ENCODE peak calls at places on chromosomes 16 and 17, in five cellular contexts. P, M, A, G and U are unnamed samples. For H3K4me1, the result is how much of the 10 kb centered on the place peaks cover.

GRCh38 chr16:72072514-72073342 is 9.7 kb downstream of the HPR start:
- ATAC-seq in P (peak), M (no peak), A (peak), G (peak), U (no peak)

GRCh38 chr17:3693099-3693498 is 2.9 kb downstream of the P2RX5 start:
- ATAC-seq in P (no peak), M (no peak), A (no peak), G (no peak), U (no peak)

GRCh38 chr17:67229109-67229991 is 15.6 kb downstream of the HELZ start:
- ATAC-seq in P (no peak), M (no peak), A (no peak), G (no peak), U (no peak)

GRCh38 chr17:13398853-13399252 is 202.9 kb downstream of the HS3ST3A1 start:
- ATAC-seq in P (no peak), M (no peak), A (no peak), G (no peak), U (no peak)

GRCh38 chr17:40648326-40648968 is 829 bp upstream of the SMARCE1 start:
- ATAC-seq in P (peak), M (peak), A (peak), G (peak), U (peak)

GRCh38 chr16:53080345-53081031 is 25.7 kb downstream of the CHD9 start:
- ATAC-seq in P (peak), M (no peak), A (peak), G (peak), U (peak)

GRCh38 chr16:88886915-88887521 is 20.6 kb upstream of the PABPN1L start:
- ATAC-seq in P (no peak), M (no peak), A (peak), G (peak), U (peak)

GRCh38 chr17:28343491-28343932 is 8.0 kb downstream of the TNFAIP1 start:
- ATAC-seq in P (no peak), M (no peak), A (no peak), G (no peak), U (no peak)

GRCh38 chr16:86922311-86922710 is 344.0 kb downstream of the FOXL1 start:
- ATAC-seq in P (no peak), M (no peak), A (no peak), G (no peak), U (no peak)

GRCh38 chr17:80146121-80147034 is 550 bp downstream of the EIF4A3 start:
- ATAC-seq in P (peak), M (peak), A (peak), G (peak), U (peak)

GRCh38 chr17:51398647-51399046 is 138.3 kb downstream of the UTP18 start:
- ATAC-seq in P (no peak), M (no peak), A (no peak), G (no peak), U (no peak)

GRCh38 chr17:34012709-34013375 is 242.2 kb upstream of the CCL2 start:
- ATAC-seq in P (no peak), M (no peak), A (no peak), G (no peak), U (no peak)

GRCh38 chr17:29674270-29674669 is 51.6 kb upstream of the CORO6 start:
- ATAC-seq in P (no peak), M (no peak), A (no peak), G (no peak), U (no peak)

GRCh38 chr16:56994311-56994710 is 5.0 kb downstream of the NLRC5 start:
- ATAC-seq in P (no peak), M (peak), A (no peak), G (no peak), U (no peak)

GRCh38 chr17:44206825-44207155 is 7.1 kb upstream of the ATXN7L3 start:
- ATAC-seq in P (no peak), M (no peak), A (no peak), G (no peak), U (no peak)

GRCh38 chr17:32551186-32551955 is 64.6 kb downstream of the CDK5R1 start:
- ATAC-seq in P (no peak), M (peak), A (no peak), G (no peak), U (no peak)

GRCh38 chr17:53462393-53462811 is 360.3 kb upstream of the KIF2B start:
- ATAC-seq in P (no peak), M (no peak), A (no peak), G (no peak), U (no peak)

GRCh38 chr17:75765981-75766380 is 989 bp upstream of the GALK1 start:
- ATAC-seq in P (no peak), M (no peak), A (peak), G (no peak), U (no peak)

GRCh38 chr17:36921131-36921851 is 16.0 kb upstream of the LHX1 start:
- ATAC-seq in P (peak), M (peak), A (peak), G (no peak), U (no peak)

GRCh38 chr16:12215302-12216105 is 239.0 kb downstream of the SNX29 start:
- ATAC-seq in P (peak), M (peak), A (no peak), G (no peak), U (no peak)

GRCh38 chr17:8016632-8017424 is 14.4 kb downstream of the GUCY2D start:
- ATAC-seq in P (peak), M (peak), A (peak), G (peak), U (peak)

GRCh38 chr16:53958481-53958880 is 254.5 kb downstream of the FTO start:
- ATAC-seq in P (no peak), M (no peak), A (no peak), G (no peak), U (no peak)

GRCh38 chr16:11729787-11730186 is 12.9 kb downstream of the TXNDC11 start:
- ATAC-seq in P (no peak), M (no peak), A (no peak), G (no peak), U (no peak)

GRCh38 chr16:87391324-87391949 is 699 bp upstream of the MAP1LC3B start:
- ATAC-seq in P (peak), M (no peak), A (peak), G (peak), U (peak)

GRCh38 chr17:73827627-73828241 is 183.5 kb upstream of the SDK2 start:
- ATAC-seq in P (no peak), M (no peak), A (no peak), G (peak), U (no peak)

GRCh38 chr16:85755929-85756768 is 5.3 kb upstream of the C16orf74 start:
- ATAC-seq in P (no peak), M (peak), A (no peak), G (no peak), U (no peak)

GRCh38 chr17:67717192-67717623 is 528 bp upstream of the NOL11 start:
- ATAC-seq in P (no peak), M (no peak), A (no peak), G (peak), U (no peak)

GRCh38 chr16:72915331-72915730 is 132.6 kb downstream of the ZFHX3 start:
- ATAC-seq in P (no peak), M (no peak), A (no peak), G (no peak), U (no peak)

GRCh38 chr17:68600123-68600880 is 865 bp downstream of the FAM20A start:
- ATAC-seq in P (peak), M (no peak), A (peak), G (peak), U (peak)

GRCh38 chr16:47132310-47132709 is 11.4 kb downstream of the NETO2 start:
- ATAC-seq in P (peak), M (peak), A (no peak), G (no peak), U (no peak)

GRCh38 chr17:45171338-45172231 is 9.9 kb downstream of the HEXIM2 start:
- ATAC-seq in P (peak), M (no peak), A (peak), G (peak), U (peak)

GRCh38 chr17:56891751-56892150 is 22.1 kb downstream of the TRIM25 start:
- ATAC-seq in P (peak), M (no peak), A (peak), G (peak), U (no peak)

GRCh38 chr16:54510619-54511018 is 224.0 kb upstream of the IRX3 start:
- ATAC-seq in P (no peak), M (no peak), A (no peak), G (no peak), U (no peak)

GRCh38 chr17:76538281-76538931 is 897 bp upstream of the CYGB start:
- ATAC-seq in P (no peak), M (no peak), A (peak), G (no peak), U (no peak)

GRCh38 chr17:81735181-81736102 is 23.4 kb downstream of the SLC25A10 start:
- ATAC-seq in P (peak), M (peak), A (peak), G (peak), U (no peak)

GRCh38 chr16:89036776-89037175 is 56.9 kb upstream of the ACSF3 start:
- ATAC-seq in P (no peak), M (no peak), A (no peak), G (no peak), U (no peak)

GRCh38 chr17:28468781-28469180 is 4.7 kb upstream of the SLC13A2 start:
- ATAC-seq in P (no peak), M (peak), A (no peak), G (no peak), U (no peak)

GRCh38 chr17:41667280-41668008 is 21.2 kb upstream of the EIF1 start:
- ATAC-seq in P (peak), M (peak), A (peak), G (no peak), U (no peak)

DNA sequence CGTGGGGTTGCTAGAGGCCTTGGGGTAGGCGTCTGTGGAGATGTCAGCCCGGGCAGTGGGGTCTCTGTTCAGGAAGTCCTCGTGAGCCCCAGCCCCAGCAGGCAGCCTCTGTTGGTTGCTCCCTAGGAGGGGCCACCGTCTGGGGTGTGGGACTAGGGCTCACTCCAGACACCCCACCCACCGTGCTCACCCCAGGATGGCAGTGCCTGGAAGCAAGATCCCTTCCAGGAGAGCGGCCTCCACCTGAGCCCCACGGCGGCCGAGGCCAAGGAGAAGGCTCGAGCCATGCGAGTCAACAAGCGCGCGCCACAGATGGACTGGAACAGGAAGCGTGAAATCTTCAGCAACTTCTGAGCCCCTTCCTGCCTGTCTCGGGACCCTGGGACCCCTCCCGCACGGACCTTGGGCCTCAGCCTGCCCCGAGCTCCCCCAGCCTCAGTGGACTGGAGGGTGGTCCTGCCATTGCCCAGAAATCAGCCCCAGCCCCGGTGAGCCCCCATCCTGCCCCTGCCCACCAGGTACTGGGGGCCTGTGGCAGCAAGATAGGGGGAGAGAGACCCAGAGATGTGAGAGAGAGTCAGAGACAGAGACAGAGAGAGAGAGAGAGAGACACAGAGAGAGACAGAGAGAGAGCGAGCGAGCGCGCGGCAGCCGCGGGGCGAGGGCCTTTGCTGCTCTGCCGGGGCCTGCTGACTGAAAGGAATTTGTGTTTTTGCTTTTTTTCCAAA is 9.8 kb downstream of the NTHL1 start:
- ATAC-seq in P (no peak), M (no peak), A (no peak), G (no peak), U (no peak)
- TF ChIP-seq EP300 in P (no peak), M (no peak), A (no peak), G (no peak), U (no peak)

GRCh38 chr17:49574283-49574892 is 1.3 kb upstream of the NXPH3 start:
- ATAC-seq in P (no peak), M (no peak), A (no peak), G (no peak), U (no peak)
- H3K4me1 ChIP-seq in P (half or more), M (under half), A (under half), G (under half), U (under half)

GRCh38 chr17:61296058-61296457 is 103.6 kb upstream of the TBX2 start:
- ATAC-seq in P (no peak), M (no peak), A (no peak), G (no peak), U (no peak)

GRCh38 chr17:61294286-61294685 is 105.4 kb upstream of the TBX2 start:
- ATAC-seq in P (no peak), M (no peak), A (no peak), G (no peak), U (no peak)

GRCh38 chr17:61289408-61290385 is 109.9 kb upstream of the TBX2 start:
- ATAC-seq in P (no peak), M (no peak), A (no peak), G (no peak), U (no peak)

GRCh38 chr17:61294777-61295176 is 104.9 kb upstream of the TBX2 start:
- ATAC-seq in P (no peak), M (peak), A (no peak), G (no peak), U (no peak)

DNA sequence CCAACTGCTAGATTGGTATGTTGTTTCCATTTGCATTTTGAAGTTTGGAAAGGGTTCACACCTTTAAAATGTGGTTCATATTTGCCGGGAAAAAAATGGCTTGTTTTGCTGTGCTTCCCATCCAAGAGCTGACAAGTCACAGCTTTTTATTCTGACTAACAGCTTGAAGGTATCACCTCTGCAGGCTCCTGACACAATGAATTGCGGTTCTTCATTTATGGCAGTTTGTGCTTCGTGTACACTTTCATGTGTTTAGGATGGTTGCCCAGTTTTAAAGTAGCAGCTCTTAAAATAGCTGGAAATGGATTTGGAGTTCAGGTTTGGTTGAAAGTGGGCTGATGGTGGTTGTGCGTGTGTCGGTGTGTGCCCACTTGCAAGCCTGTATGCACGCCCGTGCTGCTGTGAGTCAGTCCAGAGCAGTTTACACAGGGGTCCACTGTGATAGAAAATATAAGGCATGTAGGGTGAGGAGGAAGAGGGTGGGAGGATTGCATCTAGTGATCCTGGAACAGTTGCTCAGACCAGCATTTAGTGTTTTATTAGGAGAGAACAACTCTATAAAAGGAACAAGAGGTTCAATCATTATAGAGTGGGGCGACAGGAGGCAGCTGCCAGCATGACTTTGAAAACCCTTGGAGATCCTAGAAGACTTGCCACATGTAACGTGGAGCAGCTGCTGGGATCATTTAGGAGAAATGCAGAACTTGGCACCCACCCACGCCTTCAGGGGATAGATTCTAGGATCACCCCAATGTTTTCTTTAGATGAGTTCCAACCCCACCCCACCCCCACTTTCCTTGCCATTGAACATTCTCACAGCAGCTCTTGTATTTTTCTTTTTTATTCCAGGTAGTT is 108.0 kb upstream of the TBX2 start:
- ATAC-seq in P (no peak), M (no peak), A (no peak), G (no peak), U (no peak)
- TF ChIP-seq POLR2AphosphoS5 in P (no peak), M (no peak), A (no peak), G (peak), U (peak)

DNA sequence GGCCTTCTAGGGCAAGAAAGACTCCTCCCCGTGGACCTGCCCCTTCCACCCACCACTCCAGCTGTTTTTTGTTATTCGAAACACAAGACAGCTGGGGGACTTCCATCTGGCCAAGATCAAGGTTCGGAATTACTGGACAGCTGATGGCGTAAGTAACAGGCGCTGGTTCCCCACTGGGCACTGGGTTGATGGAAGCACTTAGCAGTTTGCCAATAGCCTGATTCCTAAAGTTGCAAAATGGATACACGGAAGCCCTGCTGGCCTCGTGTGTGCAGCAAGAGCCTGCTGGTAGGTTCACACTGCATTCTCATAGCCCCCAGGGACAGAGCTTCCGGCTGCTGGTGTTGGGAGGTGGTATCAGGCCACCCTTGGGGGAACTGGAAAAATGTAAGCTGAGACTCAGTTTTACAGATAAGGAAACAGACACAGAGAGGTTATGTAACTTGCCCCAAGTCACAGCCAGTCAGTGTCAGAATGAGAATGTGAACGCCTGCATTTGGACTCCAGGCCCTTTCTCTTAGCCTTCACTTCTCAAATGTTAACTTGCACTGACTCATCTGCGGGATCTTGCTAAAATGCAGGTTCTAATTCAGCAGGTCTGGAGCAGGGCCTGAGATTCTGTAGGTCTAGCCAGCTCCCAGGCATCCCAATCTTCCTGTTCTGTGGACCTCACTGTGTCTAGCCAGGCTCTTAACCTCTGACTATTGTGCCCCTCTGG is 171.8 kb downstream of the KATNIP start:
- ATAC-seq in P (peak), M (no peak), A (peak), G (peak), U (peak)
- TF ChIP-seq EP300 in P (no peak), M (no peak), A (no peak), G (no peak), U (no peak)

GRCh38 chr17:15952916-15953865 is 8.3 kb downstream of the ADORA2B start:
- ATAC-seq in P (no peak), M (no peak), A (no peak), G (no peak), U (no peak)
- H3K4me1 ChIP-seq in P (under half), M (under half), A (under half), G (under half), U (under half)

GRCh38 chr16:1160773-1161348 is 8.0 kb downstream of the CACNA1H start:
- ATAC-seq in P (no peak), M (no peak), A (no peak), G (no peak), U (no peak)

GRCh38 chr16:1164382-1164781 is 11.5 kb downstream of the CACNA1H start:
- ATAC-seq in P (no peak), M (no peak), A (no peak), G (no peak), U (no peak)

GRCh38 chr16:1163567-1164055 is 10.7 kb downstream of the CACNA1H start:
- ATAC-seq in P (peak), M (no peak), A (no peak), G (no peak), U (no peak)

GRCh38 chr16:1164975-1165374 is 12.1 kb downstream of the CACNA1H start:
- ATAC-seq in P (no peak), M (no peak), A (no peak), G (no peak), U (no peak)

GRCh38 chr16:1162701-1163566 is 10.0 kb downstream of the CACNA1H start:
- ATAC-seq in P (no peak), M (no peak), A (no peak), G (no peak), U (no peak)
- TF ChIP-seq POLR2AphosphoS5 in P (no peak), M (no peak), A (no peak), G (no peak), U (no peak)

DNA sequence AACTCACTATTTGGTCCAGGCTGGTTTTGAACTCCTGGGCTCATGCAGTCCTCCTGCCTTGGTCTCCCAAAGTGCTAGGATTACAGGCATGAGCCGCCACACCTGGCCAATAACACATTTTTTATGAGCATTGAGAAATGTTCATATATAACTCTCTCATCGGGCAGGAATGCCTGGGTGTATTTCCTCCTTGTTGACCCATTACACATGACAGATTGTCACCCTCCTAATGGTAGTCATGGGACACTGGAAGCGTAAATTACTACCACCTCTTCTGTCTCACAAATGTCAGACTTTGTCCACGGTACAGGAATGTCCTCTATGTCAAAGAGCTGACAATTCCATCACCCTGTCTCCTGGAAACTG is 52.9 kb downstream of the VAT1L start:
- ATAC-seq in P (no peak), M (no peak), A (no peak), G (no peak), U (no peak)
- TF ChIP-seq EP300 in P (no peak), M (no peak), A (no peak), G (no peak), U (no peak)

DNA sequence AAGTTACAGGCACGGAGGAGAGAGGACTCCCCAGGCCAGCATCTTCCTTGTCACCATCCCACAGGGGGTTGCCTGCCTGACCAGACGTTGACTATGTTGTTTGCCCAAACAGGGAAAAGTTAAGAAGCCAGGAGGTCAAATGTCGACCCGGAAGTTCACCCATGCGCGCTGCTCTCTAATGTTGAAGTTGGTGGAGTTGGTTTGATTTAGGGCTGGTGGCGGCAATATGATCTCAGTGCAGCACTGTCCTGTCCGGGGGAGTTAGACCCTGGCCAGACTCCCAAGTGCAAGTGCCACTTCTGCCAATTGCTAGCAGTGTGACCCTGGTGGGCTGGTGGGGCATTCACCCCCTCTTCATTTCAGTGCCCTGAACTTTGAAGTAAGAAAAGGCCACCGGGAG is 30.4 kb downstream of the RGS9 start:
- ATAC-seq in P (no peak), M (no peak), A (no peak), G (no peak), U (no peak)
- H3K4me1 ChIP-seq in P (under half), M (under half), A (under half), G (under half), U (under half)